ENCODE peak calls at places on chromosomes 16 and 17, in five cellular contexts. One of them, this sample, is unnamed.

GRCh38 chr16:4701791-4702465 is 8.6 kb downstream of the NUDT16L1 start:
- DNase-seq in H54: no peak
- DNase-seq in thyroid gland: no peak
- DNase-seq in lower leg skin: no peak
- DNase-seq in esophagus squamous epithelium: no peak
- DNase-seq in this sample: no peak

GRCh38 chr16:29899516-29900101 is at the start of gene SEZ6L2:
- DNase-seq in esophagus squamous epithelium: no peak
- DNase-seq in lower leg skin: no peak
- DNase-seq in thyroid gland: peak; percentile 12
- DNase-seq in H54: peak; percentile 92
- DNase-seq in this sample: no peak

GRCh38 chr16:1102921-1103648 is 7.0 kb upstream of the C1QTNF8 start:
- DNase-seq in thyroid gland: peak; percentile 54
- DNase-seq in esophagus squamous epithelium: no peak
- DNase-seq in lower leg skin: peak; percentile 26
- DNase-seq in H54: peak; percentile 83
- DNase-seq in this sample: peak; percentile 89

GRCh38 chr17:40557531-40558299 is 7.6 kb downstream of the CCR7 start:
- DNase-seq in thyroid gland: no peak
- DNase-seq in H54: no peak
- DNase-seq in esophagus squamous epithelium: no peak
- DNase-seq in lower leg skin: no peak
- DNase-seq in this sample: peak; percentile 65

GRCh38 chr17:73228748-73229236 is 32.9 kb downstream of the CPSF4L start:
- DNase-seq in lower leg skin: peak; percentile 77
- DNase-seq in thyroid gland: peak; percentile 51
- DNase-seq in H54: peak; percentile 86
- DNase-seq in esophagus squamous epithelium: no peak
- DNase-seq in this sample: no peak

GRCh38 chr17:42459983-42460300 is 1.3 kb downstream of the ATP6V0A1 start:
- DNase-seq in lower leg skin: no peak
- DNase-seq in esophagus squamous epithelium: no peak
- DNase-seq in H54: no peak
- DNase-seq in thyroid gland: no peak
- DNase-seq in this sample: no peak

GRCh38 chr17:41773190-41773588 is 13.3 kb downstream of the JUP start:
- DNase-seq in H54: peak; percentile 94
- DNase-seq in lower leg skin: peak; percentile 65
- DNase-seq in esophagus squamous epithelium: no peak
- DNase-seq in thyroid gland: peak; percentile 56
- DNase-seq in this sample: no peak

GRCh38 chr17:1782171-1782567 is 20.3 kb downstream of the SERPINF1 start:
- DNase-seq in H54: no peak
- DNase-seq in thyroid gland: no peak
- DNase-seq in esophagus squamous epithelium: no peak
- DNase-seq in lower leg skin: no peak
- DNase-seq in this sample: no peak

GRCh38 chr17:77424585-77425344 is 284.0 kb downstream of the SEC14L1 start:
- DNase-seq in H54: peak; percentile 58
- DNase-seq in esophagus squamous epithelium: no peak
- DNase-seq in lower leg skin: peak; percentile 83
- DNase-seq in thyroid gland: peak; percentile 95
- DNase-seq in this sample: peak; percentile 89

GRCh38 chr16:22732315-22732840 is 81.6 kb upstream of the HS3ST2 start:
- DNase-seq in esophagus squamous epithelium: no peak
- DNase-seq in H54: no peak
- DNase-seq in thyroid gland: no peak
- DNase-seq in lower leg skin: no peak
- DNase-seq in this sample: no peak

GRCh38 chr16:69130461-69130860 is 1.9 kb downstream of the CHTF8 start:
- DNase-seq in esophagus squamous epithelium: no peak
- DNase-seq in thyroid gland: no peak
- DNase-seq in lower leg skin: no peak
- DNase-seq in H54: no peak
- DNase-seq in this sample: no peak
- TF ChIP-seq POLR2A in esophagus squamous epithelium: no peak
- TF ChIP-seq POLR2A in thyroid gland: no peak
- TF ChIP-seq POLR2A in lower leg skin: no peak
- TF ChIP-seq POLR2A in H54: no peak
- TF ChIP-seq POLR2A in this sample: no peak

GRCh38 chr16:11742041-11742535 is 569 bp downstream of the TXNDC11 start:
- DNase-seq in H54: peak; percentile 31
- DNase-seq in esophagus squamous epithelium: no peak
- DNase-seq in lower leg skin: peak; percentile 43
- DNase-seq in thyroid gland: peak; percentile 51
- DNase-seq in this sample: peak; percentile 93

GRCh38 chr16:11744075-11744470 is 1.4 kb upstream of the TXNDC11 start:
- DNase-seq in H54: no peak
- DNase-seq in esophagus squamous epithelium: no peak
- DNase-seq in thyroid gland: no peak
- DNase-seq in lower leg skin: no peak
- DNase-seq in this sample: no peak

GRCh38 chr16:11742536-11743307 is at the start of gene TXNDC11:
- DNase-seq in thyroid gland: peak; percentile 99
- DNase-seq in esophagus squamous epithelium: peak; percentile 94
- DNase-seq in H54: peak; percentile 87
- DNase-seq in lower leg skin: peak; percentile 98
- DNase-seq in this sample: peak; percentile 100

GRCh38 chr16:11740567-11740966 is 2.1 kb downstream of the TXNDC11 start:
- DNase-seq in esophagus squamous epithelium: no peak
- DNase-seq in lower leg skin: no peak
- DNase-seq in H54: no peak
- DNase-seq in thyroid gland: no peak
- DNase-seq in this sample: no peak

DNA sequence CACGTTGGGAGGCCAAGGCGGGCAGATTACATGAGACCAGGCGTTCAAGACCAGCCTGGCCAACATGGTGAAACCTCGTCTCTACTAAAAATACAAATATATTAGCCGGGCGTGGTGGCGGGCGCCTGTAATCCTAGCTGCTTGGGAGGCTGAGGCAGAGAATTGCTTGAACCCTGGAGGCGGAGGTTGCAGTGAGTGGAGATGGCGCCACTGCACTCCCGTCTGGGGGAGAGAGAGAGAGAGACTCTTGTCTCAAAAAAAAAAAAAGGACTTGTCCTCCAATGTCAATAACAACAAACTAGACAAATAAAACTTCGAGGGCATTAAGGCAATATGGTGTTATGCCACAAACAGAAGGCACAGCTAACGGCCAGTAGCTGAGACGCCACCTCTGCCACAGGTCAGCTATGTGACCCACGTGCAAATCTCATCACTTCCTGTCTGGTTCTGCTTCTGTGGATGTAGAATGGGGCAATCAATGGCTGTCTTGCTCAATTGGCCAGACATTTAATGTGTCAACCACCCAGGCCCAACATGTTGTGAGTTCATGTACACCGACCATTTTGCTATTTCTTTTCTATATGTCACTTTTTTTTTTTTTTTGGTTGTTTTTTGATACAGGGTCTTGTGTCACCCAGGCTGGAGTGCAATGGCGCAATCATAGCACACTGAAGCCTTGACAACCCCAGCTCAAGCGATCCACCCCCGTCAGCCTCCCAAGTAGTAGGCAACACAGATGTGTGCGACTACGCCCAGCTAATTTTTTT is 834 bp upstream of the TXNDC11 start:
- DNase-seq in thyroid gland: peak; percentile 21
- DNase-seq in H54: no peak
- DNase-seq in lower leg skin: peak; percentile 73
- DNase-seq in esophagus squamous epithelium: peak; percentile 10
- DNase-seq in this sample: peak; percentile 84
- TF ChIP-seq POLR2A in thyroid gland: no peak
- TF ChIP-seq POLR2A in H54: no peak
- TF ChIP-seq POLR2A in lower leg skin: no peak
- TF ChIP-seq POLR2A in esophagus squamous epithelium: no peak
- TF ChIP-seq POLR2A in this sample: no peak

DNA sequence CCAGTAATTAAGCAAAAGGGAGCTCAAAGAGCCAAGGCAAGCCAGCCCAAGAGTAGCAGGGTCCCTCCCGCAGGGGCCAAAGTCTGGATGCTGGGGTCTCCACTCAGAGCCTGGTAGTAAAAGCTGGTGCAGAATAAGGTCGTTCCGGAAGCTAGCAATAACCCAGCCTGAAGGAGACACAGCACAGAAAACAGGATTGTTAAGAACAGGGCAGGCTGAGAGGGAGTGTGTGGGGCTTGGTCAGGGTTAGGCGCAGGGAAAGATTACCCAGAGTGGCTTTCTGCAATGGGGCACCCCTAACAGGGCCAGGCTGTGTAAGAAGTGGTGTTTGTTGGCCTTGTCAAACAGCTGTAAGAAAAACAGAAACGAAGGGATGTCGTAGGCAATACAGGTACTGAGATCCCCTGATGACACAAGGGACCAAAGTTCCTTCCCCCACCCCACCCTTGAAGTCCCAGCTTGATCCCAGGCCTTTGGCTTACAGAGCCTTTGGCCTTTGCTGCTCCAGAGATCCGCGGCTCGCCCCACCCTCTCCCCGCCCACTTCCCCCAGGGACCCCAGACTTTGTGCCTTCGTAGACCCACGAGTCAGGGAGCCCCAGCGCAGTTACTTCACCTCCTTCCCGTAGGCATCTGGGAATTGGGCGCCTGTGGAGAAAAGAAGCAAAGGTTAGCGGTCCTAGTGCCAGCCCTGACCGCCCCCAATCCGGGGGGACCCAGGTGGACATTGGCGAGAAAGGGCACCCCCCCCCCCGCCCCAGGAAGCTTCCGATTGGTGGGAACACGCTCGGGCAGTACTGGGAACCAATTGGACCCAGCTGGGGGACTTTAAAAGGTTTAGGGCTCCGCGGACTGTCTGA is 625 bp downstream of the TMEM256 start:
- DNase-seq in lower leg skin: peak; percentile 51
- DNase-seq in H54: peak; percentile 86
- DNase-seq in thyroid gland: no peak
- DNase-seq in esophagus squamous epithelium: no peak
- DNase-seq in this sample: peak; percentile 84
- TF ChIP-seq POLR2A in lower leg skin: no peak
- TF ChIP-seq POLR2A in H54: no peak
- TF ChIP-seq POLR2A in thyroid gland: no peak
- TF ChIP-seq POLR2A in esophagus squamous epithelium: no peak
- TF ChIP-seq POLR2A in this sample: no peak

GRCh38 chr17:48814504-48814903 is 2.5 kb downstream of the TTLL6 start:
- DNase-seq in lower leg skin: no peak
- DNase-seq in thyroid gland: peak; percentile 52
- DNase-seq in esophagus squamous epithelium: no peak
- DNase-seq in H54: peak; percentile 79
- DNase-seq in this sample: no peak

GRCh38 chr17:48818361-48818841 is 1.4 kb upstream of the TTLL6 start:
- DNase-seq in thyroid gland: no peak
- DNase-seq in esophagus squamous epithelium: no peak
- DNase-seq in lower leg skin: no peak
- DNase-seq in H54: no peak
- DNase-seq in this sample: no peak

GRCh38 chr17:48816438-48816773 is 623 bp downstream of the TTLL6 start:
- DNase-seq in H54: no peak
- DNase-seq in thyroid gland: no peak
- DNase-seq in esophagus squamous epithelium: no peak
- DNase-seq in lower leg skin: no peak
- DNase-seq in this sample: no peak

GRCh38 chr17:48819466-48819865 is 2.4 kb upstream of the TTLL6 start:
- DNase-seq in lower leg skin: no peak
- DNase-seq in H54: no peak
- DNase-seq in esophagus squamous epithelium: no peak
- DNase-seq in thyroid gland: no peak
- DNase-seq in this sample: no peak

GRCh38 chr17:48816774-48817590 is at the start of gene TTLL6:
- DNase-seq in H54: peak; percentile 95
- DNase-seq in thyroid gland: peak; percentile 89
- DNase-seq in esophagus squamous epithelium: no peak
- DNase-seq in lower leg skin: peak; percentile 75
- DNase-seq in this sample: peak; percentile 86
- TF ChIP-seq POLR2A in H54: no peak
- TF ChIP-seq POLR2A in thyroid gland: no peak
- TF ChIP-seq POLR2A in esophagus squamous epithelium: no peak
- TF ChIP-seq POLR2A in lower leg skin: no peak
- TF ChIP-seq POLR2A in this sample: no peak

GRCh38 chr17:63600569-63601438 is at the start of gene TACO1:
- DNase-seq in lower leg skin: peak; percentile 75
- DNase-seq in esophagus squamous epithelium: peak; percentile 23
- DNase-seq in H54: peak; percentile 81
- DNase-seq in thyroid gland: peak; percentile 77
- DNase-seq in this sample: peak; percentile 92
- TF ChIP-seq POLR2A in lower leg skin: no peak
- TF ChIP-seq POLR2A in esophagus squamous epithelium: no peak
- TF ChIP-seq POLR2A in H54: peak; percentile 54
- TF ChIP-seq POLR2A in thyroid gland: peak; percentile 54
- TF ChIP-seq POLR2A in this sample: no peak